ENCODE peak calls at places on chromosomes 1 and 21, in seven cellular contexts. One of them, this sample, is unnamed.

GRCh38 chr21:43718872-43719747 is at the start of gene PDXK:
- DNase-seq in lung: peak
- DNase-seq in fibroblast of the aortic adventitia: peak
- DNase-seq in upper lobe of right lung: peak
- DNase-seq in cardiac fibroblast: peak
- DNase-seq in fibroblast of lung: peak
- DNase-seq in HL-60: peak
- DNase-seq in this sample: peak

GRCh38 chr1:243842978-243843490 is 7.0 kb downstream of the AKT3 start:
- DNase-seq in HL-60: no peak
- DNase-seq in upper lobe of right lung: no peak
- DNase-seq in cardiac fibroblast: peak
- DNase-seq in fibroblast of lung: peak
- DNase-seq in lung: no peak
- DNase-seq in fibroblast of the aortic adventitia: peak
- DNase-seq in this sample: peak

GRCh38 chr1:20477355-20478071 is 8.5 kb downstream of the CAMK2N1 start:
- DNase-seq in fibroblast of lung: peak
- DNase-seq in HL-60: no peak
- DNase-seq in lung: no peak
- DNase-seq in cardiac fibroblast: peak
- DNase-seq in fibroblast of the aortic adventitia: peak
- DNase-seq in upper lobe of right lung: no peak
- DNase-seq in this sample: peak

GRCh38 chr1:39508857-39509305 is 17.4 kb downstream of the BMP8A start:
- DNase-seq in fibroblast of lung: peak
- DNase-seq in cardiac fibroblast: peak
- DNase-seq in HL-60: no peak
- DNase-seq in lung: no peak
- DNase-seq in upper lobe of right lung: no peak
- DNase-seq in fibroblast of the aortic adventitia: peak
- DNase-seq in this sample: peak

GRCh38 chr1:39927538-39927937 is 25.8 kb upstream of the MYCL start:
- DNase-seq in HL-60: no peak
- DNase-seq in upper lobe of right lung: no peak
- DNase-seq in lung: no peak
- DNase-seq in fibroblast of lung: no peak
- DNase-seq in cardiac fibroblast: peak
- DNase-seq in fibroblast of the aortic adventitia: no peak
- DNase-seq in this sample: no peak

GRCh38 chr1:40877681-40878080 is 15.5 kb upstream of the CITED4 start:
- DNase-seq in HL-60: no peak
- DNase-seq in fibroblast of the aortic adventitia: peak
- DNase-seq in fibroblast of lung: peak
- DNase-seq in cardiac fibroblast: peak
- DNase-seq in lung: peak
- DNase-seq in upper lobe of right lung: no peak
- DNase-seq in this sample: peak

GRCh38 chr1:246577082-246577719 is 10.9 kb downstream of the CNST start:
- DNase-seq in fibroblast of the aortic adventitia: no peak
- DNase-seq in upper lobe of right lung: no peak
- DNase-seq in cardiac fibroblast: no peak
- DNase-seq in HL-60: no peak
- DNase-seq in lung: no peak
- DNase-seq in fibroblast of lung: no peak
- DNase-seq in this sample: no peak

GRCh38 chr1:156480411-156481192 is 20.0 kb downstream of the MEF2D start:
- DNase-seq in fibroblast of the aortic adventitia: no peak
- DNase-seq in upper lobe of right lung: peak
- DNase-seq in fibroblast of lung: no peak
- DNase-seq in lung: no peak
- DNase-seq in cardiac fibroblast: peak
- DNase-seq in HL-60: peak
- DNase-seq in this sample: peak

GRCh38 chr1:226135059-226135651 is 51.4 kb downstream of the ACBD3 start:
- DNase-seq in fibroblast of lung: no peak
- DNase-seq in fibroblast of the aortic adventitia: peak
- DNase-seq in upper lobe of right lung: peak
- DNase-seq in HL-60: no peak
- DNase-seq in lung: peak
- DNase-seq in cardiac fibroblast: peak
- DNase-seq in this sample: no peak

GRCh38 chr1:229665912-229666558 is 40.0 kb downstream of the URB2 start:
- DNase-seq in lung: no peak
- DNase-seq in cardiac fibroblast: no peak
- DNase-seq in upper lobe of right lung: no peak
- DNase-seq in fibroblast of the aortic adventitia: no peak
- DNase-seq in fibroblast of lung: no peak
- DNase-seq in HL-60: no peak
- DNase-seq in this sample: no peak

GRCh38 chr1:229657993-229658755 is 32.1 kb downstream of the URB2 start:
- DNase-seq in cardiac fibroblast: no peak
- DNase-seq in fibroblast of lung: no peak
- DNase-seq in HL-60: no peak
- DNase-seq in lung: no peak
- DNase-seq in fibroblast of the aortic adventitia: no peak
- DNase-seq in upper lobe of right lung: no peak
- DNase-seq in this sample: no peak

GRCh38 chr1:229664133-229664689 is 38.2 kb downstream of the URB2 start:
- DNase-seq in cardiac fibroblast: peak
- DNase-seq in HL-60: no peak
- DNase-seq in upper lobe of right lung: no peak
- DNase-seq in lung: no peak
- DNase-seq in fibroblast of the aortic adventitia: no peak
- DNase-seq in fibroblast of lung: peak
- DNase-seq in this sample: peak

GRCh38 chr1:229661897-229662296 is 35.9 kb downstream of the URB2 start:
- DNase-seq in upper lobe of right lung: no peak
- DNase-seq in cardiac fibroblast: no peak
- DNase-seq in HL-60: no peak
- DNase-seq in fibroblast of the aortic adventitia: no peak
- DNase-seq in lung: no peak
- DNase-seq in fibroblast of lung: no peak
- DNase-seq in this sample: no peak

DNA sequence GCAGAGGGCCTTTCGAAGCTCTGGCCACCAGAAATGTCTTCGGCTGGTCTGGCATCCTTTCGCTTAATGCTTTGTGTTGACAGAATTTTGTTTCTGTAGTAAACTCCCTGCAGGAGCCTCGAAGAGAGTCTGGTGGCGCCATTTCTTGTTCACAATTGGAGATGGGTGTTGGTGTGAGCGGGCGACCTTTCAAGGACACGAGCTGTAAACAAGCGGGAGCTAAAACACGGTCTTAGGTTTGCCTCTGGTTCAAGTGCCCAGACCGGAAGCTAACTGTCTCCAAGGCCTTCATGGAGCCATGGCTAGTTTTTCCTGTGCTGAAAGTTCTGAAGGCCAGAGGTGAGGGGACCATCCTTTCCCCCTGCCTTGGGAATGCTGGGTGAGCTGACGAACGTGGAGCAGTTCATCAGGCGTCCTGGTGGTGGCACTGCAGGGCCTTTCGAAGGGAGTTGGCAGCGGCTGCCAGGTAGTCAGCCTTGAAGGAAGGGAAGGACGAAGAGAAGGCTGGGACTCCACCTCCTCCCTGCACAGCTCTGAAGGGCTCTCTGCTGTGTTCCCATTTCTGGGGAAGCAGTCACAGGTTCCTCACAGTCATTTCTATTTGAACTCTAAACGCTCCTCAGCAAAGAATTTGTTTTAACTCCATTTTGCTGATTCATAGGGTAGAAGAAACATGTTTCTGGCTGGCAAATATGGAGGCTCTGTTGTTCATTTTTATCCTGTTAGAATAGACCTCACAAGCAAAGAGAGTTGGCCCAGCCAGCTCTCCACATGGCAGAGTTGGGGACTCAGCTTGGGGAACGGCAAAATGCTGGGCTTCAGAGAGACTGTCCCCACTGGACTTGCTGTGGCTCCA is 35.2 kb downstream of the URB2 start:
- DNase-seq in cardiac fibroblast: peak
- DNase-seq in fibroblast of lung: peak
- DNase-seq in upper lobe of right lung: peak
- DNase-seq in HL-60: peak
- DNase-seq in lung: peak
- DNase-seq in fibroblast of the aortic adventitia: peak
- DNase-seq in this sample: peak
- H3K4me3 ChIP-seq in cardiac fibroblast: no peak
- H3K4me3 ChIP-seq in fibroblast of lung: no peak
- H3K4me3 ChIP-seq in upper lobe of right lung: no peak
- H3K4me3 ChIP-seq in HL-60: no peak
- H3K4me3 ChIP-seq in lung: no peak
- H3K4me3 ChIP-seq in fibroblast of the aortic adventitia: no peak
- H3K4me3 ChIP-seq in this sample: no peak

GRCh38 chr1:199269241-199269640 is 630.4 kb downstream of the PTPRC start:
- DNase-seq in cardiac fibroblast: peak
- DNase-seq in fibroblast of the aortic adventitia: peak
- DNase-seq in lung: no peak
- DNase-seq in upper lobe of right lung: no peak
- DNase-seq in fibroblast of lung: no peak
- DNase-seq in HL-60: no peak
- DNase-seq in this sample: peak
- TF ChIP-seq CTCF in cardiac fibroblast: no peak
- TF ChIP-seq CTCF in fibroblast of the aortic adventitia: no peak
- TF ChIP-seq CTCF in lung: no peak
- TF ChIP-seq CTCF in upper lobe of right lung: no peak
- TF ChIP-seq CTCF in fibroblast of lung: no peak
- TF ChIP-seq CTCF in HL-60: no peak
- TF ChIP-seq CTCF in this sample: no peak

DNA sequence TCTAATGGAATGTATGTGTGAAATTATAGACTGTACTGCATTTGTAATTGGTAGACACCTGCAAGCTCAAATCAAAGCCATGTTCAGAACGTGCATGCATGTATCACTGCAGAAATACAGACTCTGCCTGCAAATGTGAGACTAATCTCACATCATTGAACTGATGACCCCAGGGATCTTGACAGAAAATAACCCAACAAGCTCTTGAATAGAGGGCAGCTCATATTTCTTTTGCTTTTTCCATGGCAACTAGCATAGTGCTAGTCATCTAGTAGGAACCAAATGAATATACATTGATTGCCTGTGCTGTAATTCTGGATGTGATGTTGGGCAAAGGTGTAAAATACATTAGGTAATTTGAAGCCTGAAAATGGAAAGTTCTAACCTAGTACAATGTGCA is 62.4 kb downstream of the PTPRC start:
- DNase-seq in HL-60: no peak
- DNase-seq in fibroblast of the aortic adventitia: no peak
- DNase-seq in lung: no peak
- DNase-seq in upper lobe of right lung: no peak
- DNase-seq in fibroblast of lung: no peak
- DNase-seq in cardiac fibroblast: no peak
- DNase-seq in this sample: no peak
- H3K4me3 ChIP-seq in HL-60: no peak
- H3K4me3 ChIP-seq in fibroblast of the aortic adventitia: no peak
- H3K4me3 ChIP-seq in lung: no peak
- H3K4me3 ChIP-seq in upper lobe of right lung: no peak
- H3K4me3 ChIP-seq in fibroblast of lung: no peak
- H3K4me3 ChIP-seq in cardiac fibroblast: no peak
- H3K4me3 ChIP-seq in this sample: no peak

GRCh38 chr1:165289556-165289955 is 67.0 kb downstream of the LMX1A start:
- DNase-seq in cardiac fibroblast: no peak
- DNase-seq in HL-60: no peak
- DNase-seq in upper lobe of right lung: no peak
- DNase-seq in fibroblast of lung: no peak
- DNase-seq in fibroblast of the aortic adventitia: no peak
- DNase-seq in lung: no peak
- DNase-seq in this sample: no peak

GRCh38 chr1:165287781-165288180 is 68.7 kb downstream of the LMX1A start:
- DNase-seq in HL-60: no peak
- DNase-seq in upper lobe of right lung: no peak
- DNase-seq in fibroblast of the aortic adventitia: no peak
- DNase-seq in lung: no peak
- DNase-seq in fibroblast of lung: no peak
- DNase-seq in cardiac fibroblast: no peak
- DNase-seq in this sample: no peak

GRCh38 chr1:165288301-165289120 is 68.0 kb downstream of the LMX1A start:
- DNase-seq in fibroblast of lung: no peak
- DNase-seq in lung: no peak
- DNase-seq in fibroblast of the aortic adventitia: no peak
- DNase-seq in upper lobe of right lung: no peak
- DNase-seq in cardiac fibroblast: no peak
- DNase-seq in HL-60: no peak
- DNase-seq in this sample: no peak

GRCh38 chr1:165287329-165287728 is 69.2 kb downstream of the LMX1A start:
- DNase-seq in HL-60: no peak
- DNase-seq in fibroblast of lung: no peak
- DNase-seq in fibroblast of the aortic adventitia: no peak
- DNase-seq in upper lobe of right lung: no peak
- DNase-seq in cardiac fibroblast: no peak
- DNase-seq in lung: no peak
- DNase-seq in this sample: no peak

DNA sequence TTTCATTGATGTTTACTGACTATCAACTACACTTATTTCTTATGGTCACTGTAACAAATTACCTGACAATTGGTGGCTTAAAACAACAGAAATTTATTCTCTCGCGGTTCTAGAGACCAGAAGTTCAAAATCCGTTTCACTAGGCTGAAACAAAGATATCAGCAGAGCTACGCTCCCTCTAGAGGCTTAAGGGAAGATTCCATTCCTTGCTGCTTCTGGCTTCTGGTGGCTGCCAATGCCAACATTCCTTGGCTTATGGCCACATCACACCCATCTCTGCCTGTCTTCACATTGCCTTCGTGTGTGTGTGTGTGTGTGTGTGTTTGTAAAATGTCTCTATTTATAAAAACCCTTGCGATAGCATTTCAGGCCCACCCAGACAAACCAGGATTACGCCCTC is 66.4 kb downstream of the LMX1A start:
- DNase-seq in fibroblast of lung: no peak
- DNase-seq in lung: no peak
- DNase-seq in upper lobe of right lung: no peak
- DNase-seq in cardiac fibroblast: peak
- DNase-seq in fibroblast of the aortic adventitia: peak
- DNase-seq in HL-60: no peak
- DNase-seq in this sample: no peak
- TF ChIP-seq CTCF in fibroblast of lung: no peak
- TF ChIP-seq CTCF in lung: no peak
- TF ChIP-seq CTCF in upper lobe of right lung: no peak
- TF ChIP-seq CTCF in cardiac fibroblast: no peak
- TF ChIP-seq CTCF in fibroblast of the aortic adventitia: peak
- TF ChIP-seq CTCF in HL-60: no peak
- TF ChIP-seq CTCF in this sample: no peak

GRCh38 chr1:248857749-248858095 is 1.2 kb downstream of the ZNF692 start:
- DNase-seq in HL-60: no peak
- DNase-seq in fibroblast of the aortic adventitia: no peak
- DNase-seq in cardiac fibroblast: no peak
- DNase-seq in lung: no peak
- DNase-seq in upper lobe of right lung: no peak
- DNase-seq in fibroblast of lung: no peak
- DNase-seq in this sample: no peak

GRCh38 chr1:248853668-248854375 is 5.1 kb downstream of the ZNF692 start:
- DNase-seq in fibroblast of lung: no peak
- DNase-seq in fibroblast of the aortic adventitia: no peak
- DNase-seq in upper lobe of right lung: no peak
- DNase-seq in lung: no peak
- DNase-seq in cardiac fibroblast: no peak
- DNase-seq in HL-60: no peak
- DNase-seq in this sample: no peak

GRCh38 chr1:248856176-248856575 is 2.7 kb downstream of the ZNF692 start:
- DNase-seq in fibroblast of lung: no peak
- DNase-seq in upper lobe of right lung: no peak
- DNase-seq in HL-60: no peak
- DNase-seq in fibroblast of the aortic adventitia: no peak
- DNase-seq in cardiac fibroblast: no peak
- DNase-seq in lung: no peak
- DNase-seq in this sample: no peak

GRCh38 chr1:248857201-248857600 is 1.7 kb downstream of the ZNF692 start:
- DNase-seq in lung: no peak
- DNase-seq in HL-60: no peak
- DNase-seq in fibroblast of the aortic adventitia: no peak
- DNase-seq in upper lobe of right lung: no peak
- DNase-seq in fibroblast of lung: no peak
- DNase-seq in cardiac fibroblast: no peak
- DNase-seq in this sample: no peak

GRCh38 chr1:248855580-248855979 is 3.3 kb downstream of the ZNF692 start:
- DNase-seq in HL-60: no peak
- DNase-seq in fibroblast of the aortic adventitia: no peak
- DNase-seq in lung: no peak
- DNase-seq in upper lobe of right lung: no peak
- DNase-seq in cardiac fibroblast: no peak
- DNase-seq in fibroblast of lung: no peak
- DNase-seq in this sample: no peak
- H3K4me3 ChIP-seq in HL-60: no peak
- H3K4me3 ChIP-seq in fibroblast of the aortic adventitia: no peak
- H3K4me3 ChIP-seq in lung: no peak
- H3K4me3 ChIP-seq in upper lobe of right lung: no peak
- H3K4me3 ChIP-seq in cardiac fibroblast: no peak
- H3K4me3 ChIP-seq in fibroblast of lung: no peak
- H3K4me3 ChIP-seq in this sample: no peak